ENCODE peak calls at places on chromosomes 7 and 10, in six cellular contexts. S is activated CD8-positive, alpha-beta T cell treated with anti-CD3 and anti-CD28 coated beads for 36 hours; H is cardiac muscle cell; G is naive B cell; B is caudate nucleus; U is SHP77 treated with DMSO at 0.1 percent for 48 hours. F is an unnamed sample.
A peak's percentile ranks its signal among the peaks of the same experiment; 100 is the strongest.

GRCh38 chr10:128310966-128311658 is 184.9 kb upstream of the MKI67 start:
- DNase-seq in S (no peak), H (no peak), G (no peak), B (no peak), U (no peak), F (no peak)

GRCh38 chr7:106588576-106589494 is 72.1 kb downstream of the CCDC71L start:
- DNase-seq in S (no peak), H (no peak), G (no peak), B (no peak), U (no peak), F (no peak)

GRCh38 chr10:110029448-110029847 is 21.7 kb downstream of the ADD3 start:
- DNase-seq in S (no peak), H (peak; percentile 42), G (no peak), B (no peak), U (no peak), F (no peak)

GRCh38 chr7:55070271-55070743 is 51.5 kb downstream of the EGFR start:
- DNase-seq in S (no peak), H (no peak), G (no peak), B (no peak), U (no peak), F (no peak)

GRCh38 chr10:2623675-2624274 is 443.6 kb upstream of the PFKP start:
- DNase-seq in S (no peak), H (no peak), G (no peak), B (no peak), U (no peak), F (no peak)

GRCh38 chr10:49527061-49527460 is 11.9 kb downstream of the ERCC6 start:
- DNase-seq in S (no peak), H (no peak), G (no peak), B (no peak), U (no peak), F (no peak)

GRCh38 chr7:20846791-20847190 is 60.1 kb upstream of the SP8 start:
- DNase-seq in S (no peak), H (no peak), G (no peak), B (no peak), U (no peak), F (no peak)

GRCh38 chr7:127393370-127394058 is 1.0 kb upstream of the ZNF800 start:
- DNase-seq in S (no peak), H (peak; percentile 26), G (no peak), B (peak; percentile 13), U (peak; percentile 5), F (no peak)

GRCh38 chr10:91582063-91582673 is 50.7 kb downstream of the PPP1R3C start:
- DNase-seq in S (no peak), H (no peak), G (no peak), B (no peak), U (no peak), F (no peak)

GRCh38 chr7:15007507-15007906 is 105.0 kb upstream of the DGKB start:
- DNase-seq in S (no peak), H (peak; percentile 13), G (no peak), B (no peak), U (peak; percentile 7), F (no peak)

GRCh38 chr10:47420305-47421056 is 36.4 kb upstream of the ZNF488 start:
- DNase-seq in S (no peak), H (no peak), G (no peak), B (no peak), U (no peak), F (no peak)

GRCh38 chr10:93223336-93223735 is 149.6 kb downstream of the CYP26A1 start:
- DNase-seq in S (no peak), H (no peak), G (no peak), B (no peak), U (no peak), F (no peak)

GRCh38 chr7:18450021-18450420 is 45.5 kb upstream of the HDAC9 start:
- DNase-seq in S (no peak), H (peak; percentile 7), G (no peak), B (no peak), U (no peak), F (no peak)

GRCh38 chr7:72317335-72317734 is 94.8 kb downstream of the CALN1 start:
- DNase-seq in S (no peak), H (no peak), G (no peak), B (no peak), U (no peak), F (no peak)

GRCh38 chr10:35568483-35569015 is 36.6 kb upstream of the GJD4 start:
- DNase-seq in S (no peak), H (no peak), G (no peak), B (no peak), U (no peak), F (no peak)

GRCh38 chr7:42337225-42337905 is 100.4 kb upstream of the GLI3 start:
- DNase-seq in S (no peak), H (no peak), G (no peak), B (no peak), U (no peak), F (no peak)

GRCh38 chr7:76315372-76315771 is 12.9 kb downstream of the HSPB1 start:
- DNase-seq in S (peak; percentile 34), H (no peak), G (no peak), B (no peak), U (no peak), F (no peak)

F was measured in HS-27A.